ENCODE peak calls at places on chromosomes 16 and 17, in ten cellular contexts. H is effector CD4-positive, alpha-beta T cell; K is T-cell; M is substantia nigra; S is activated CD8-positive, alpha-beta memory T cell treated with anti-CD3 and anti-CD28 coated beads for 1 hour; U is activated T-cell treated with anti-CD3 and anti-CD28 coated beads for 24 hours; P is stimulated activated CD4-positive, alpha-beta T cell treated with anti-CD3 and anti-CD28 coated beads, Interleukin-4, amount 100 ng/mL, for 4 hours; A is PC-3; L is tibial artery; C is endothelial cell. B is an unnamed sample.

GRCh38 chr16:57728336-57729181 is 7.0 kb upstream of the KATNB1 start:
- DNase-seq in H (no peak), A (no peak), C (no peak), P (no peak), L (no peak), U (no peak), S (no peak), M (no peak), K (no peak), B (no peak)

GRCh38 chr17:20068445-20068844 is 59.3 kb downstream of the SPECC1 start:
- DNase-seq in U (no peak), L (no peak), P (no peak), K (no peak), A (no peak), S (no peak), M (no peak), C (no peak), H (no peak), B (no peak)

GRCh38 chr17:5693821-5694220 is 109.5 kb upstream of the NLRP1 start:
- DNase-seq in A (no peak), K (no peak), U (no peak), S (no peak), L (no peak), C (no peak), M (no peak), H (no peak), P (no peak), B (no peak)

GRCh38 chr17:72421128-72422092 is 300.6 kb downstream of the SOX9 start:
- DNase-seq in M (no peak), P (peak), H (no peak), A (peak), U (peak), S (no peak), L (no peak), C (no peak), K (no peak), B (no peak)

GRCh38 chr16:12319464-12320030 is 343.0 kb downstream of the SNX29 start:
- DNase-seq in H (no peak), S (no peak), M (no peak), K (no peak), L (no peak), C (no peak), P (no peak), U (no peak), A (no peak), B (no peak)

GRCh38 chr17:36506831-36507230 is 20.4 kb downstream of the ZNHIT3 start:
- DNase-seq in K (no peak), L (no peak), P (no peak), A (no peak), H (no peak), U (no peak), S (no peak), M (no peak), C (no peak), B (no peak)

GRCh38 chr17:74862108-74862901 is 2.6 kb upstream of the GRIN2C start:
- DNase-seq in A (peak), P (peak), S (peak), K (peak), C (peak), M (peak), U (peak), L (no peak), H (peak), B (no peak)

GRCh38 chr17:72334205-72334604 is 213.4 kb downstream of the SOX9 start:
- DNase-seq in K (no peak), L (no peak), C (no peak), P (no peak), A (no peak), U (no peak), S (no peak), M (no peak), H (no peak), B (no peak)

GRCh38 chr17:70172449-70172848 is 3.1 kb downstream of the KCNJ2 start:
- DNase-seq in P (no peak), M (no peak), A (no peak), U (no peak), S (no peak), K (no peak), C (no peak), L (no peak), H (no peak), B (no peak)